ENCODE peak calls at places on chromosome 13, in eight cellular contexts. L is stimulated activated CD8-positive, alpha-beta memory T cell treated with anti-CD3 and anti-CD28 coated beads, Interleukin-2, amount 100 ng/mL, for 48 hours; Y is GM23338; I is activated CD8-positive, alpha-beta memory T cell treated with anti-CD3 and anti-CD28 coated beads for 4 hours; R is HT1080; E is CD8-positive, alpha-beta memory T cell; U is NCI-H2107; H is left ventricle myocardium inferior. F is an unnamed sample.

GRCh38 chr13:51681037-51681678 is 96.9 kb downstream of the WDFY2 start:
- DNase-seq in L (no peak), Y (no peak), I (no peak), R (peak; percentile 83), H (no peak), U (no peak), E (no peak), F (peak; percentile 45)

GRCh38 chr13:26544707-26545106 is 12.8 kb upstream of the WASF3 start:
- DNase-seq in R (no peak), H (no peak), I (no peak), U (no peak), Y (no peak), L (no peak), E (no peak), F (no peak)

GRCh38 chr13:109509154-109509905 is 277.1 kb downstream of the IRS2 start:
- DNase-seq in E (no peak), H (no peak), Y (no peak), I (no peak), U (no peak), R (peak; percentile 34), L (no peak), F (peak; percentile 11)

GRCh38 chr13:49082653-49083536 is 107.2 kb downstream of the FNDC3A start:
- DNase-seq in U (no peak), L (no peak), Y (no peak), I (no peak), R (peak; percentile 51), E (no peak), H (no peak), F (peak; percentile 53)

GRCh38 chr13:113179374-113180230 is 21.2 kb downstream of the PROZ start:
- DNase-seq in Y (no peak), R (no peak), L (no peak), I (no peak), H (no peak), E (no peak), U (no peak), F (no peak)

GRCh38 chr13:41065098-41065497 is 3.8 kb downstream of the WBP4 start:
- DNase-seq in E (no peak), L (no peak), R (no peak), U (no peak), I (no peak), Y (no peak), H (no peak), F (no peak)

GRCh38 chr13:41311607-41312500 is 787 bp downstream of the NAA16 start:
- DNase-seq in I (peak; percentile 25), H (peak; percentile 42), R (peak; percentile 42), Y (peak; percentile 49), L (peak; percentile 32), U (no peak), E (peak; percentile 49), F (no peak)

GRCh38 chr13:24225930-24226329 is 65.4 kb downstream of the SPATA13 start:
- DNase-seq in R (no peak), Y (peak; percentile 27), I (no peak), E (no peak), L (no peak), H (no peak), U (no peak), F (no peak)

GRCh38 chr13:29791997-29792775 is 58.2 kb downstream of the UBL3 start:
- DNase-seq in L (no peak), H (no peak), E (no peak), I (no peak), Y (no peak), U (no peak), R (no peak), F (no peak)

GRCh38 chr13:100301418-100301817 is 212.5 kb downstream of the PCCA start:
- DNase-seq in L (no peak), R (no peak), U (peak; percentile 9), E (no peak), Y (no peak), I (no peak), H (no peak), F (no peak)

GRCh38 chr13:43652751-43653150 is 134.0 kb downstream of the ENOX1 start:
- DNase-seq in U (no peak), L (no peak), I (no peak), Y (no peak), R (no peak), E (no peak), H (no peak), F (no peak)

GRCh38 chr13:109871018-109871370 is 84.6 kb upstream of the IRS2 start:
- DNase-seq in R (peak; percentile 61), L (no peak), H (no peak), Y (no peak), U (no peak), I (no peak), E (no peak), F (no peak)

GRCh38 chr13:113216165-113217056 is 7.0 kb downstream of the CUL4A start:
- DNase-seq in E (no peak), Y (peak; percentile 70), I (no peak), R (peak; percentile 84), U (peak; percentile 55), H (peak; percentile 47), L (no peak), F (peak; percentile 33)

GRCh38 chr13:88622362-88622973 is 951.3 kb downstream of the SLITRK5 start:
- DNase-seq in I (no peak), R (peak; percentile 35), Y (peak; percentile 1), U (no peak), H (no peak), L (no peak), E (peak; percentile 31), F (no peak)

GRCh38 chr13:73060251-73061160 is 1.7 kb downstream of the KLF5 start:
- DNase-seq in I (no peak), E (no peak), U (no peak), R (peak; percentile 56), Y (no peak), L (no peak), H (no peak), F (no peak)

GRCh38 chr13:94169783-94170513 is 309.5 kb downstream of the DCT start:
- DNase-seq in I (no peak), Y (peak; percentile 39), L (no peak), H (no peak), R (no peak), E (no peak), U (no peak), F (no peak)

GRCh38 chr13:50081106-50081898 is 66.1 kb downstream of the KCNRG start:
- DNase-seq in E (peak; percentile 37), I (no peak), Y (peak; percentile 73), U (no peak), R (no peak), L (peak; percentile 46), H (peak; percentile 41), F (no peak)

GRCh38 chr13:47484564-47484963 is 516.5 kb downstream of the SUCLA2 start:
- DNase-seq in R (peak; percentile 68), L (no peak), E (no peak), U (no peak), H (no peak), I (no peak), Y (no peak), F (no peak)

GRCh38 chr13:40139896-40140520 is 484.5 kb downstream of the COG6 start:
- DNase-seq in Y (no peak), H (no peak), U (no peak), L (no peak), I (no peak), R (no peak), E (no peak), F (no peak)

GRCh38 chr13:98039261-98039660 is 85.8 kb downstream of the IPO5 start:
- DNase-seq in E (no peak), L (no peak), I (no peak), R (no peak), Y (no peak), U (no peak), H (no peak), F (no peak)

GRCh38 chr13:50125306-50125555 is 110.0 kb downstream of the KCNRG start:
- DNase-seq in E (no peak), L (no peak), I (no peak), R (no peak), H (no peak), Y (no peak), U (no peak), F (no peak)

GRCh38 chr13:92500192-92500591 is 726.4 kb upstream of the GPC6 start:
- DNase-seq in I (no peak), R (no peak), E (no peak), L (no peak), Y (peak; percentile 13), U (no peak), H (no peak), F (no peak)

GRCh38 chr13:21458457-21458815 is 667 bp downstream of the ZDHHC20 start:
- DNase-seq in E (peak; percentile 36), R (peak; percentile 13), U (peak; percentile 41), H (peak; percentile 46), I (peak; percentile 10), L (peak; percentile 46), Y (peak; percentile 78), F (no peak)

GRCh38 chr13:106617561-106617960 is 49.6 kb upstream of the ARGLU1 start:
- DNase-seq in L (no peak), E (no peak), I (no peak), R (peak; percentile 93), Y (peak; percentile 3), H (no peak), U (no peak), F (peak; percentile 23)

GRCh38 chr13:100470841-100471505 is 117.6 kb downstream of the GGACT start:
- DNase-seq in Y (no peak), U (no peak), R (no peak), L (no peak), E (no peak), H (no peak), I (no peak), F (no peak)

GRCh38 chr13:29497137-29497654 is 98.3 kb downstream of the SLC7A1 start:
- DNase-seq in I (no peak), E (no peak), U (no peak), R (no peak), H (peak; percentile 83), Y (no peak), L (no peak), F (no peak)

GRCh38 chr13:111249637-111250360 is 70.6 kb upstream of the TEX29 start:
- DNase-seq in H (no peak), R (no peak), L (no peak), E (no peak), U (no peak), I (no peak), Y (no peak), F (no peak)

GRCh38 chr13:32426981-32427851 is 714 bp downstream of the N4BP2L1 start:
- DNase-seq in R (no peak), U (no peak), H (peak; percentile 34), L (peak; percentile 50), Y (peak; percentile 91), E (peak; percentile 49), I (peak; percentile 35), F (no peak)

GRCh38 chr13:82467626-82468025 is 1414.6 kb downstream of the SLITRK1 start:
- DNase-seq in R (no peak), U (no peak), L (no peak), Y (no peak), I (no peak), H (no peak), E (no peak), F (no peak)

GRCh38 chr13:30739646-30740642 is 4.6 kb downstream of the ALOX5AP start:
- DNase-seq in L (peak; percentile 32), U (no peak), Y (no peak), E (no peak), H (no peak), R (peak; percentile 86), I (peak; percentile 66), F (no peak)

GRCh38 chr13:27028683-27029480 is 142.7 kb downstream of the USP12 start:
- DNase-seq in Y (no peak), H (no peak), E (no peak), R (no peak), U (no peak), I (no peak), L (no peak), F (no peak)

GRCh38 chr13:52599037-52599852 is 43.0 kb upstream of the HNRNPA1L2 start:
- DNase-seq in R (peak; percentile 50), U (no peak), H (no peak), E (no peak), I (no peak), Y (no peak), L (no peak), F (no peak)

GRCh38 chr13:42650470-42650869 is 76.5 kb downstream of the TNFSF11 start:
- DNase-seq in L (no peak), H (no peak), E (no peak), Y (no peak), R (no peak), U (no peak), I (no peak), F (no peak)

GRCh38 chr13:45143346-45143751 is 23.0 kb downstream of the GTF2F2 start:
- DNase-seq in Y (no peak), H (no peak), I (no peak), L (no peak), E (no peak), R (no peak), U (no peak), F (no peak)

F was measured in HS-5.